ENCODE peak calls at places on chromosomes 16 and 17, in seven cellular contexts. X is NCI-H345; N is activated naive CD4-positive, alpha-beta T cell treated with Interleukin-2 at 50 U/mL for 16 hours; Q is left ventricle myocardium inferior; D is stimulated activated CD4-positive, alpha-beta T cell treated with anti-CD3 and anti-CD28 coated beads, Interleukin-4, amount 100 ng/mL, for 24 hours; I is NCI-H774; F is NCI-H748 treated with DMSO at 0.1 percent for 48 hours. P is an unnamed sample.

GRCh38 chr17:81923302-81924260 is 4.0 kb downstream of the MAFG start:
- DNase-seq in X (no peak), N (no peak), Q (peak), D (no peak), I (no peak), F (no peak), P (peak)

GRCh38 chr16:47142469-47143328 is 1.0 kb downstream of the NETO2 start:
- DNase-seq in X (peak), N (peak), Q (peak), D (peak), I (no peak), F (no peak), P (peak)

GRCh38 chr17:74465378-74466110 is 890 bp upstream of the CD300A start:
- DNase-seq in X (no peak), N (no peak), Q (no peak), D (no peak), I (no peak), F (no peak), P (no peak)

GRCh38 chr16:82655315-82655714 is 28.5 kb downstream of the CDH13 start:
- DNase-seq in X (no peak), N (peak), Q (no peak), D (peak), I (no peak), F (no peak), P (no peak)

GRCh38 chr17:78557598-78558039 is 19.6 kb downstream of the DNAH17 start:
- DNase-seq in X (no peak), N (no peak), Q (no peak), D (no peak), I (no peak), F (no peak), P (no peak)

GRCh38 chr16:12628526-12628925 is 175.2 kb downstream of the CPPED1 start:
- DNase-seq in X (no peak), N (no peak), Q (no peak), D (no peak), I (no peak), F (no peak), P (no peak)

GRCh38 chr17:62109378-62109902 is 44.4 kb upstream of the MED13 start:
- DNase-seq in X (peak), N (peak), Q (no peak), D (peak), I (no peak), F (peak), P (peak)

GRCh38 chr17:73210002-73210678 is 17.3 kb downstream of the COG1 start:
- DNase-seq in X (no peak), N (no peak), Q (no peak), D (no peak), I (no peak), F (no peak), P (no peak)

GRCh38 chr16:84884311-84885023 is 64.7 kb downstream of the CRISPLD2 start:
- DNase-seq in X (no peak), N (no peak), Q (peak), D (no peak), I (no peak), F (no peak), P (peak)

GRCh38 chr16:25692734-25693508 is 1.2 kb downstream of the HS3ST4 start:
- DNase-seq in X (no peak), N (no peak), Q (no peak), D (no peak), I (no peak), F (no peak), P (peak)

GRCh38 chr17:65173284-65173793 is 36.2 kb downstream of the RGS9 start:
- DNase-seq in X (peak), N (peak), Q (no peak), D (peak), I (no peak), F (no peak), P (peak)

GRCh38 chr16:28532940-28533647 is 5.7 kb downstream of the NUPR1 start:
- DNase-seq in X (no peak), N (no peak), Q (no peak), D (no peak), I (no peak), F (no peak), P (no peak)

GRCh38 chr17:17535957-17536356 is 39.8 kb upstream of the RASD1 start:
- DNase-seq in X (peak), N (no peak), Q (peak), D (no peak), I (no peak), F (no peak), P (no peak)

GRCh38 chr17:40063915-40064531 is 1.3 kb downstream of the THRA start:
- DNase-seq in X (no peak), N (peak), Q (no peak), D (peak), I (no peak), F (peak), P (no peak)

GRCh38 chr17:66308856-66309255 is 6.4 kb downstream of the PRKCA start:
- DNase-seq in X (no peak), N (no peak), Q (no peak), D (no peak), I (no peak), F (no peak), P (no peak)

GRCh38 chr17:33594000-33594399 is 300.9 kb upstream of the ASIC2 start:
- DNase-seq in X (no peak), N (no peak), Q (no peak), D (no peak), I (no peak), F (no peak), P (no peak)

GRCh38 chr17:12097326-12097725 is 76.6 kb downstream of the MAP2K4 start:
- DNase-seq in X (no peak), N (no peak), Q (no peak), D (no peak), I (no peak), F (no peak), P (no peak)

GRCh38 chr16:19601083-19601976 is 45.8 kb downstream of the VPS35L start:
- DNase-seq in X (peak), N (peak), Q (no peak), D (peak), I (peak), F (no peak), P (no peak)